ENCODE peak calls at places on chromosome 2, in four cellular contexts. P is A549, C is psoas muscle, Z is cardiac fibroblast. Y is an unnamed sample.

GRCh38 chr2:143926731-143927130 is 593.2 kb downstream of the ZEB2 start:
- DNase-seq in P (no peak), C (no peak), Z (no peak), Y (no peak)

GRCh38 chr2:222477962-222478608 is 53.7 kb downstream of the SGPP2 start:
- DNase-seq in P (no peak), C (no peak), Z (no peak), Y (no peak)

GRCh38 chr2:177525351-177525750 is 132.8 kb downstream of the AGPS start:
- DNase-seq in P (no peak), C (no peak), Z (no peak), Y (no peak)

GRCh38 chr2:211453311-211453894 is 897.0 kb downstream of the CPS1 start:
- DNase-seq in P (no peak), C (no peak), Z (no peak), Y (no peak)

GRCh38 chr2:39059366-39059952 is 61.4 kb downstream of the SOS1 start:
- DNase-seq in P (peak), C (no peak), Z (peak), Y (no peak)

GRCh38 chr2:168355779-168356178 is 100.3 kb upstream of the CERS6 start:
- DNase-seq in P (no peak), C (no peak), Z (no peak), Y (no peak)

GRCh38 chr2:210955591-210955990 is 399.2 kb downstream of the CPS1 start:
- DNase-seq in P (no peak), C (no peak), Z (peak), Y (no peak)

GRCh38 chr2:16632615-16633014 is 33.0 kb downstream of the CYRIA start:
- DNase-seq in P (no peak), C (no peak), Z (no peak), Y (no peak)

GRCh38 chr2:70523996-70524965 is 29.3 kb downstream of the TGFA start:
- DNase-seq in P (peak), C (no peak), Z (peak), Y (no peak)

GRCh38 chr2:222860740-222861410 is at the start of gene ACSL3:
- DNase-seq in P (peak), C (peak), Z (peak), Y (peak)

GRCh38 chr2:197707316-197708213 is 2.4 kb downstream of the MARS2 start:
- DNase-seq in P (peak), C (no peak), Z (peak), Y (no peak)

GRCh38 chr2:186636800-186637795 is 47.2 kb downstream of the ITGAV start:
- DNase-seq in P (no peak), C (no peak), Z (no peak), Y (no peak)

GRCh38 chr2:118632921-118633320 is 214.5 kb downstream of the EN1 start:
- DNase-seq in P (no peak), C (no peak), Z (no peak), Y (no peak)

GRCh38 chr2:101473581-101473910 is 1.4 kb downstream of the RFX8 start:
- DNase-seq in P (no peak), C (no peak), Z (peak), Y (no peak)

GRCh38 chr2:239587836-239588235 is 187.0 kb upstream of the HDAC4 start:
- DNase-seq in P (no peak), C (peak), Z (no peak), Y (no peak)

GRCh38 chr2:234091432-234091879 is 41.0 kb downstream of the SPP2 start:
- DNase-seq in P (no peak), C (no peak), Z (peak), Y (no peak)

GRCh38 chr2:109070290-109070689 is 58.7 kb upstream of the SH3RF3 start:
- DNase-seq in P (no peak), C (no peak), Z (no peak), Y (no peak)

GRCh38 chr2:46970334-46971288 is 55.0 kb upstream of the MCFD2 start:
- DNase-seq in P (peak), C (peak), Z (peak), Y (peak)

GRCh38 chr2:68366083-68366560 is 1.0 kb downstream of the PLEK start:
- DNase-seq in P (no peak), C (no peak), Z (no peak), Y (no peak)
- H3K4me3 ChIP-seq in P (no peak), C (peak), Z (no peak), Y (peak)

DNA sequence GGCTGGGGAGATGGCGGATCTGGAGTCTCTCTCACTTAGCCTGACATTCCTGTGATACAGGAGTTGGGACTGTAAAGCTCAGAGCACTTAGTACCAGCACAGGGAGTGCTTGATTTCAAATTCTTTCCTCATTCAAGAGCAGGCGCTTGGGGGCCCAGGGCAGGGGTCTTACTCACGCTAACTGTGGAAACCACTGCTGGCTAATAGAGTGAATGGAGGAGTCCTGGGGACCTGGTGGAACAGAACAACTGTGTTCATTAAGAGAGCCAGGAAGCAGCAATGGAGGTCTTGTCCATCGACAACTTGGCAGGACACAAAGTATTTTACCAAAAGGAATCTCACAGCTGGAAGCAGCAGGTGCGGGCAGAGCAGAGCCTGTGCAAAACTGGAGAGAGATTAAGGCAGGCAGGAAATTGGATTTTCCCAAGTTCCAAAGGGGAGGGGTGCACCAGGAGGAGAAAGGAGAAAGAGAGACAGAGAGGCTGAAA is 358.9 kb downstream of the TNS1 start:
- DNase-seq in P (no peak), C (peak), Z (no peak), Y (no peak)
- H3K4me3 ChIP-seq in P (no peak), C (no peak), Z (no peak), Y (no peak)

GRCh38 chr2:220509921-220510320 is 882.5 kb downstream of the SLC4A3 start:
- DNase-seq in P (no peak), C (no peak), Z (no peak), Y (no peak)
- H3K4me3 ChIP-seq in P (no peak), C (no peak), Z (no peak), Y (no peak)

DNA sequence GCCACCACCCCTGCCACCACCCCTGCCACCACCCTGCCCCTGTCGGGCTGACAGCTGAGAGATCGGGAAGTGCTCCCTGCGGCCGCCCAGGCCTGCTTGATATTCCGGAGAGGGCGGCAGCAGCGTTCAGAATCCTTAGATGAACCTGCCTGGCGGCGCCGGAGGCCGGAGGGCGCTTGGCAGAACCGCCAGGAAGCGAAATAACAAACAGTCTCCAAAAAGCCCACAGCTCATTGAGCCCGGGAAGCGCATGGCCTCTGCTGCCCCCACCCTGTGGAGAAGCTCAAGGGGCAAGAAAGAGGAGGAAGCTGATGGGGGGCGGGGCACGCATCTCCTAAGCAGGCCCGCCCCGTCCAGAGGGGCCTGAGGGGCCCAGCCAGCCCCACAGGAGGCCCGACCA is 92.2 kb upstream of the MBOAT2 start:
- DNase-seq in P (no peak), C (no peak), Z (peak), Y (peak)
- H3K4me3 ChIP-seq in P (no peak), C (no peak), Z (no peak), Y (peak)

GRCh38 chr2:241802806-241803318 is 6.1 kb upstream of the NEU4 start:
- DNase-seq in P (no peak), C (no peak), Z (no peak), Y (no peak)
- H3K4me3 ChIP-seq in P (peak), C (peak), Z (no peak), Y (peak)

Y was measured in tibial nerve.